ENCODE peak calls at places on chromosomes 5 and 9, in four cellular contexts. P is uterus, G is stomach, Z is esophagus squamous epithelium. L is an unnamed sample. For H3K4me1, the result is how much of the 10 kb centered on the place peaks cover.

GRCh38 chr9:70411930-70412677 is 2.4 kb downstream of the KLF9 start:
- DNase-seq in P (peak), G (peak), Z (peak), L (peak)

GRCh38 chr5:97412959-97413358 is 229.9 kb upstream of the RIOK2 start:
- DNase-seq in P (no peak), G (no peak), Z (no peak), L (no peak)

GRCh38 chr9:4235951-4236804 is 63.7 kb downstream of the GLIS3 start:
- DNase-seq in P (no peak), G (no peak), Z (no peak), L (no peak)

GRCh38 chr9:89623925-89624420 is 19.2 kb downstream of the GADD45G start:
- DNase-seq in P (no peak), G (peak), Z (no peak), L (no peak)

GRCh38 chr5:179344301-179345178 is 721 bp downstream of the ADAMTS2 start:
- DNase-seq in P (no peak), G (no peak), Z (no peak), L (no peak)

GRCh38 chr9:120191141-120191540 is 388.8 kb downstream of the CDK5RAP2 start:
- DNase-seq in P (no peak), G (no peak), Z (no peak), L (no peak)

GRCh38 chr9:77663754-77664153 is 15.6 kb upstream of the GNA14 start:
- DNase-seq in P (no peak), G (peak), Z (no peak), L (peak)

GRCh38 chr5:123670981-123671557 is 159.1 kb downstream of the CSNK1G3 start:
- DNase-seq in P (peak), G (peak), Z (no peak), L (peak)

GRCh38 chr5:137750436-137750835 is 3.7 kb downstream of the HNRNPA0 start:
- DNase-seq in P (no peak), G (no peak), Z (no peak), L (no peak)

GRCh38 chr9:131873361-131873760 is 133.5 kb upstream of the RAPGEF1 start:
- DNase-seq in P (no peak), G (no peak), Z (no peak), L (no peak)

GRCh38 chr5:30890377-30890776 is 303.1 kb upstream of the CDH6 start:
- DNase-seq in P (no peak), G (no peak), Z (no peak), L (no peak)

GRCh38 chr5:135996611-135997010 is 32.2 kb upstream of the TGFBI start:
- DNase-seq in P (no peak), G (no peak), Z (no peak), L (no peak)

GRCh38 chr9:105063665-105064247 is 135.8 kb upstream of the ABCA1 start:
- DNase-seq in P (peak), G (no peak), Z (no peak), L (no peak)

GRCh38 chr9:33164138-33164809 is 2.9 kb downstream of the B4GALT1 start:
- DNase-seq in P (no peak), G (no peak), Z (no peak), L (no peak)

DNA sequence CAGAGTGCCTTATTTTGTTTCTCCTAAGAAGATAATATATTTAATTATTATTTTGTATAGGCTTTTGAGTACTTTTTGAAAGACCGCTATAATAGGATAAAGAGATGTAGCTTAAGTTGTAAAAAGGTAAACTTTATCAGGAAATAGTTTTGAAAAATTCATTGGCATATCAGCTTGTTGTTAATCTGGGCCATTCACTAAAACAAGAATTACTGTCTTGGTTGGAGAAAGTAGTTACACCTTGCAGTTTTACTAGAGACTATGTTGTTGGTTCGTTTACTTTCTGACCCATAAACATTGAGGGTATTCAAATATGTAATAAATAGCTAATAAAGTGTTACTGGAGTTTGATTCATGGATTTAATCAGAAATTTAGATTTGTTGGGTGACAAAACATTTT is 33.7 kb downstream of the TNPO1 start:
- DNase-seq in P (no peak), G (no peak), Z (no peak), L (no peak)
- H3K4me1 ChIP-seq in P (under half), G (under half), Z (half or more), L (under half)

GRCh38 chr9:129962889-129963703 is 79.9 kb downstream of the FNBP1 start:
- DNase-seq in P (peak), G (peak), Z (peak), L (peak)
- H3K4me3 ChIP-seq in P (peak), G (peak), Z (peak), L (peak)

DNA sequence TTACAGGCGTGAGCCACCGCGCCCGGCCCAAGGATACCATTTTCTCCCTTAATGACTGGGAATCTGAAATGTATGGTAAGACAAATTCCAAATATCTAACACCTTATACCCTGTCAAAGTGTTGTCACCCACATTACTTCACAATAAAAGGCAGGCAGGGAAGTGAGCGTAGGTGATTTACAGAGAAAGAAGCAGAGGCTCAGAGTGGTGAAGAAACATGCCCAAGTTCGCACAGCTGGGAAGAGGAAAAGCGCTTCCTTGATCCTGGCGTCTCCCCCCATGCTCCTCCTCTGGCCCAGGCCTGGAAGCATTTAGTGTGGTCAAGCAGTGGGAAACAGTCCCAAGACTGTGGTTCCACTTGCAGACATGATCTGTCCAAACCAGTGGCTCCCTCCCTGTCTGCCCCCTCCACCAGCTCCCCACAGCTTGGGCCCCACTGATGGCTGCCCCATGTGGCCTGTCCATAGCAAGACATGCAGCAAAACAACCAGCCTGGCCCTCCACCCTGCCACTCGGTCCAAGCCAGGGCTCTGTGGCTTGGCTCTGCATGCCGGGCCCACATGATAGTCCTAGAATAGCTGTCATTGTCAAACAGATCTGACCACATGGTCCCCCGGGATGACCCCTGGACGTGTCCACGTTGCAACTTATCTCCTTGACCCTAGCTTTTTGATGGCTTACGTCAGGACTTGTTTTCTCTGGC is 107.2 kb downstream of the TTLL11 start:
- DNase-seq in P (no peak), G (no peak), Z (no peak), L (peak)
- TF ChIP-seq CTCF in P (no peak), G (no peak), Z (no peak), L (no peak)

GRCh38 chr9:83980395-83981125 is at the start of gene RMI1:
- DNase-seq in P (peak), G (peak), Z (peak), L (peak)
- H3K4me1 ChIP-seq in P (under half), G (under half), Z (half or more), L (under half)